ENCODE peak calls at places on chromosomes 4 and X, in nine cellular contexts. I is mesendoderm; D is effector memory CD8-positive, alpha-beta T cell; V is RPMI7951; X is pons; B is AG08395; M is hypothalamus; L is SHP77; T is iris pigment epithelial cell. G is an unnamed sample.

GRCh38 chrX:34886011-34886410 is 56.6 kb upstream of the FAM47B start:
- DNase-seq in X (no peak), L (no peak), D (no peak), T (no peak), V (no peak), M (no peak), I (no peak), B (no peak), G (no peak)

GRCh38 chrX:53253293-53254020 is 27.9 kb downstream of the IQSEC2 start:
- DNase-seq in X (no peak), D (no peak), V (no peak), M (no peak), I (no peak), T (no peak), L (no peak), B (no peak), G (no peak)

GRCh38 chrX:66833426-66833825 is 194.5 kb upstream of the EDA2R start:
- DNase-seq in L (no peak), T (no peak), M (no peak), I (no peak), B (no peak), D (no peak), V (no peak), X (no peak), G (no peak)

GRCh38 chr4:81807927-81808672 is 336.4 kb upstream of the RASGEF1B start:
- DNase-seq in M (no peak), D (no peak), L (no peak), B (no peak), I (peak; percentile 9), X (no peak), T (no peak), V (no peak), G (no peak)

GRCh38 chrX:30570505-30570904 is 7.1 kb downstream of the TASL start:
- DNase-seq in M (no peak), D (no peak), B (peak; percentile 29), L (no peak), T (peak; percentile 27), I (no peak), V (peak; percentile 15), X (no peak), G (peak; percentile 65)

GRCh38 chrX:13968198-13968597 is 61.5 kb downstream of the GEMIN8 start:
- DNase-seq in X (no peak), T (no peak), I (no peak), L (no peak), V (peak; percentile 1), B (no peak), M (no peak), D (no peak), G (no peak)

GRCh38 chr4:137768881-137769280 is 236.6 kb upstream of the PCDH18 start:
- DNase-seq in D (no peak), V (no peak), T (peak; percentile 5), M (no peak), I (no peak), L (no peak), X (peak; percentile 55), B (no peak), G (no peak)

GRCh38 chrX:136170109-136170800 is 22.9 kb downstream of the FHL1 start:
- DNase-seq in M (no peak), D (no peak), B (no peak), T (peak; percentile 54), I (peak; percentile 46), X (peak; percentile 36), V (peak; percentile 23), L (no peak), G (no peak)

GRCh38 chr4:52659016-52659721 is at the start of gene USP46:
- DNase-seq in T (peak; percentile 72), I (peak; percentile 80), B (peak; percentile 92), V (peak; percentile 75), X (peak; percentile 41), M (peak; percentile 77), D (peak; percentile 18), L (peak; percentile 74), G (peak; percentile 67)

GRCh38 chr4:185532327-185532726 is 3.0 kb downstream of the PDLIM3 start:
- DNase-seq in B (no peak), X (no peak), T (no peak), M (no peak), D (no peak), L (no peak), I (no peak), V (no peak), G (no peak)

GRCh38 chr4:1200425-1201035 is 28.1 kb upstream of the SPON2 start:
- DNase-seq in D (no peak), I (peak; percentile 24), M (no peak), B (peak; percentile 93), T (peak; percentile 94), V (peak; percentile 81), X (no peak), L (no peak), G (no peak)

GRCh38 chr4:52983563-52984303 is 121.6 kb downstream of the RASL11B start:
- DNase-seq in L (peak; percentile 81), I (peak; percentile 69), V (peak; percentile 58), M (no peak), D (peak; percentile 8), B (peak; percentile 65), X (peak; percentile 87), T (peak; percentile 52), G (no peak)

GRCh38 chr4:82360298-82361177 is 13.3 kb downstream of the HNRNPD start:
- DNase-seq in V (peak; percentile 10), D (no peak), B (peak; percentile 34), T (peak; percentile 23), I (peak; percentile 71), L (no peak), X (peak; percentile 66), M (no peak), G (peak; percentile 37)

GRCh38 chr4:125116431-125116830 is 198.3 kb upstream of the FAT4 start:
- DNase-seq in T (peak; percentile 59), L (no peak), I (no peak), M (no peak), X (no peak), D (no peak), B (no peak), V (no peak), G (no peak)